ENCODE peak calls at places on chromosomes 13 and 19, in eight cellular contexts. D, K, H, V, J, E, Z and I are unnamed samples. For H3K27me3, the result is how much of the 10 kb centered on the place peaks cover.

GRCh38 chr19:3179739-3180293 is 1.2 kb downstream of the S1PR4 start:
- DNase-seq in J (peak), H (no peak), K (no peak), Z (no peak), V (no peak), E (no peak), D (no peak), I (no peak)

GRCh38 chr13:29706923-29707322 is 111.4 kb upstream of the SLC7A1 start:
- DNase-seq in Z (no peak), V (no peak), H (no peak), J (no peak), D (no peak), E (no peak), K (no peak), I (no peak)

GRCh38 chr19:6319376-6319775 is 14.0 kb downstream of the ACER1 start:
- DNase-seq in E (no peak), H (no peak), V (no peak), K (no peak), J (no peak), D (no peak), Z (no peak), I (no peak)

GRCh38 chr13:73428137-73428536 is 369.3 kb downstream of the KLF5 start:
- DNase-seq in J (no peak), Z (peak), E (peak), H (no peak), V (no peak), K (no peak), D (no peak), I (no peak)

GRCh38 chr13:100124265-100124664 is 35.4 kb downstream of the PCCA start:
- DNase-seq in D (no peak), K (no peak), J (no peak), Z (no peak), E (no peak), H (no peak), V (no peak), I (no peak)

GRCh38 chr13:99053636-99054233 is 75.9 kb upstream of the DOCK9 start:
- DNase-seq in H (no peak), D (no peak), E (no peak), V (no peak), J (no peak), K (no peak), Z (no peak), I (no peak)

GRCh38 chr13:114339779-114340534 is 25.7 kb downstream of the CHAMP1 start:
- DNase-seq in K (no peak), V (no peak), H (peak), E (peak), J (no peak), Z (peak), D (peak), I (no peak)

GRCh38 chr19:46890423-46891170 is 29.8 kb downstream of the ARHGAP35 start:
- DNase-seq in K (no peak), V (no peak), J (no peak), Z (peak), H (no peak), D (no peak), E (peak), I (no peak)

GRCh38 chr19:43564800-43565199 is 10.5 kb downstream of the XRCC1 start:
- DNase-seq in V (no peak), D (no peak), E (no peak), Z (no peak), K (no peak), J (no peak), H (no peak), I (no peak)

GRCh38 chr19:51994048-51994644 is 7.5 kb upstream of the ZNF350 start:
- DNase-seq in V (no peak), D (no peak), H (no peak), Z (no peak), E (no peak), J (no peak), K (no peak), I (no peak)

GRCh38 chr13:97434417-97435296 is 688 bp downstream of the RAP2A start:
- DNase-seq in E (peak), D (peak), Z (peak), H (peak), K (peak), V (peak), J (peak), I (peak)

GRCh38 chr19:38880076-38880881 is 2.2 kb upstream of the RINL start:
- DNase-seq in J (no peak), V (no peak), H (no peak), K (no peak), D (no peak), Z (no peak), E (no peak), I (no peak)

GRCh38 chr19:30046522-30046921 is 104.5 kb downstream of the URI1 start:
- DNase-seq in K (no peak), Z (no peak), H (peak), E (peak), D (no peak), J (no peak), V (no peak), I (no peak)

GRCh38 chr19:49678970-49679831 is 2.1 kb downstream of the PRMT1 start:
- DNase-seq in H (no peak), K (no peak), Z (no peak), J (no peak), V (no peak), E (peak), D (no peak), I (no peak)

GRCh38 chr13:75705395-75705794 is 69.3 kb downstream of the LMO7 start:
- DNase-seq in V (no peak), J (no peak), H (no peak), D (no peak), E (peak), K (no peak), Z (peak), I (no peak)

GRCh38 chr13:91962946-91963345 is 564.5 kb downstream of the GPC5 start:
- DNase-seq in V (no peak), H (no peak), Z (no peak), J (no peak), E (no peak), D (no peak), K (no peak), I (no peak)

GRCh38 chr19:41521860-41522555 is 54.0 kb upstream of the CEACAM21 start:
- DNase-seq in V (no peak), K (no peak), J (no peak), E (no peak), H (no peak), Z (no peak), D (no peak), I (no peak)

GRCh38 chr19:49017666-49018351 is 918 bp upstream of the LHB start:
- DNase-seq in J (no peak), Z (no peak), K (no peak), V (peak), E (peak), H (peak), D (peak), I (peak)

GRCh38 chr19:18427752-18428131 is 8.5 kb downstream of the SSBP4 start:
- DNase-seq in J (no peak), V (no peak), H (peak), K (no peak), D (no peak), E (no peak), Z (no peak), I (no peak)

DNA sequence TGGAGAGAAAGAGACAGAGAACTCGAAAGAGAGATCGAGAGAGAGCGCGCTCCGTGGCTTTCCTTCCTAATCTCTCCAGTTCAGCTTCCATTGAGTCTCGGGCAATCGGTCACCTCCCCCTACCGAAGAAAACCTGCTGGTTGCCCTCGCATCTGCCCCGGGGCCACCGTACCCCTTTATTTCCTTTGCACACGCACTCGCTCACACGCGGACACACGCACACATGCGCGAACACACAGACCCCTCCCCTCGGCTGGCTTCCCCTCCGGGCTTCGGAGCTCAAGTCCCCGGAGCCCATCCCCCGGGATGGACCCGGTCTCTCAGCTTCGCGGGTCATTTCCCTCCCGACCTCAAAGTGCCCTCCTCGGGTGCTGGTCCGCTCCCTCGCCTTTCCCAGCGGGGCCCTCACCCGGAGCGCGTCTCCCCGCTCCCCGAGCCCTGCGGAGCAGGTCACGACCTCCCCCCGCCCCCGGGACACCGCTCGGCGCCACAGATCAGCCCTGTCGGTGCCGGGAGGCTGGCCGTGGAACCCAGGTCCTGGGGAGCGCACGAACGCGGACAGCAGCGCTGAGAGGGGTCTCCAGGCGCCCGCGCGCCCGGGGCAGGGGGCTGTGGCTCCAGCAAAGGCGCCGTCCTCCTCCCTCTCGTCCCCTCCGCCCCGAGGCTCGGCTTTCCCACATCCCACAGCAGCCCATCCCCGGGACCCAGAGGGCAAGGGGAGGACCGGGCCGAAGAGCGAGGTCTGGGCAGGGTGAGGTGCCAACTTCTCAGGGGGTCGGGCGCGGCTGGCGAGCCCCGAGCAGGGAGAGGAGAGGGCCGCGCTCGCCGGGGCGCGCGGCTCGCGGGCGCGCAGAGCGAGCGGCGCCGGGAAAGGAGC is 1.8 kb downstream of the DACH1 start:
- DNase-seq in D (peak), K (no peak), H (peak), Z (peak), J (no peak), V (peak), E (no peak), I (peak)
- H3K27me3 ChIP-seq in D (under half), K (half or more), H (under half), Z (under half), J (under half), V (under half), E (half or more), I (under half)

GRCh38 chr19:8610041-8610927 is at the start of gene ADAMTS10:
- DNase-seq in V (no peak), J (peak), E (no peak), D (peak), H (no peak), K (no peak), Z (no peak), I (peak)
- H3K4me3 ChIP-seq in V (peak), J (peak), E (peak), D (peak), H (no peak), K (peak), Z (no peak), I (peak)

GRCh38 chr13:22736084-22736767 is 444.6 kb upstream of the SGCG start:
- DNase-seq in K (no peak), E (no peak), H (no peak), V (no peak), J (no peak), D (no peak), Z (no peak), I (no peak)

GRCh38 chr13:22738357-22738756 is 442.4 kb upstream of the SGCG start:
- DNase-seq in K (no peak), H (no peak), Z (no peak), V (no peak), J (no peak), E (no peak), D (no peak), I (no peak)

GRCh38 chr13:22740264-22740663 is 440.5 kb upstream of the SGCG start:
- DNase-seq in Z (no peak), D (no peak), V (no peak), K (no peak), H (no peak), E (peak), J (no peak), I (no peak)

GRCh38 chr13:22736768-22737092 is 444.0 kb upstream of the SGCG start:
- DNase-seq in H (no peak), D (no peak), J (no peak), V (no peak), Z (no peak), K (no peak), E (no peak), I (no peak)

GRCh38 chr13:22735381-22735995 is 445.3 kb upstream of the SGCG start:
- DNase-seq in J (no peak), H (no peak), D (no peak), E (no peak), V (no peak), Z (no peak), K (no peak), I (no peak)
- TF ChIP-seq CTCF in J (no peak), H (no peak), D (peak), E (peak), V (no peak), Z (no peak), K (no peak), I (no peak)

DNA sequence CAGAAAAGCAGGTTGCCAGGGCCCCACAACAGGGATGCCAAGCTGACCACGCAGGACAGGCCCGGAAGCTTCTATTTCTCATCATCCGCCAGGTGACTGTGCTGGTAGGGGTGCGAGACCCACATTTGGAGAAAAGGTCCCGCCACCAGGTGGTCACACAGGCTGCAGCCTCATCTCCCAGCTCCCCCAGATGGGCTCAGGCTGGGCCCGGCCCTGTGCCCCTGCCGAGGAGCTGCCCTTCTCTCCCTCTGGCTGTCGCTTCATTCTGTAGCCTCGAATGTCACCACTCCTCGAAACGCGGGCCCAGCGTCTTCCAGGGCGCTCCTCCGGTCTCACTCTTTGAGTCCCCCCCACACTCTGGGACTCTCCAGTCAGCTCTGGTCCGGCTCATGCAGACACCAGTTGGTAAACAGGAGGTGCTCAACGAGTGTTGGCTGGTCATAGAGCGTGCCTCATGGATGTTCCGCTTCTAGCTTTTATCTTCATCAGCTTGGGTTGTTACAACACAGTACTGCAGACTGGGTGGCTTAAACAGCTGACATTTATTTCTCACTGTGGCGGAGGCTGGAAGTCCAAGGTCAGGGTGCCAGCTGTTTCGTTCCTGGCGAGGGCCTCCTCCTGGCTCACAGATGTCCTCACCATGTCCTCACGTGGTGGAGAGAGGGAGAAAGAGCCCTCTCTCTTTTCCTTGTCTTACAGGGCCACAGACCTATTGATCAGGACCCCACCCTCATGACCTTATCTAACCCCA is 87.1 kb downstream of the TEX29 start:
- DNase-seq in J (no peak), Z (no peak), K (no peak), V (no peak), H (no peak), D (no peak), E (no peak), I (no peak)
- H3K27me3 ChIP-seq in J (half or more), Z (under half), K (half or more), V (under half), H (half or more), D (half or more), E (half or more), I (under half)

DNA sequence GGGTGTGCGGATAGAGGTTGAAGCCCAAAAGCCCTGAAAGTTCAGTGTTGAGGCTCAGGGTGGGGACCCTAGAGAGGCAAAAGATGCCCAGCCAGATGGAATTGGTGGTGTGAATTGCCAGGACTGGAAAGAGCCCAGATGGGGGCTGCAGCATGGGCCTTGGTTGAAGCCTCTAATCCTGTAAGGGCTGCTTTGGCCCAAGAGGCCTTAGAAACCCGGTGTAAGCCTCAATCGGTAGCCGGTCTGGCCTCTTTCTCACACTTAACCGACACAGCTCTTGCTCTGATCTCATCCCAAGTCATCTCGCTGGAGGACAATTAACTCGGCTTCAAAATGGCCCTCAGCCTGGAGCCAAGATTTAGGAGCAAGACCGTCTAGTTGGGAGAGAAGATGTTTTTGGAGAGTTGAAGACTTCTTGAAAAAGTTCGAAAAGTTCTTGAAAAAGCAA is 2.0 kb downstream of the TPM4 start:
- DNase-seq in K (peak), E (peak), Z (peak), H (peak), D (no peak), V (no peak), J (peak), I (peak)
- H3K4me3 ChIP-seq in K (peak), E (no peak), Z (peak), H (peak), D (peak), V (peak), J (peak), I (peak)

GRCh38 chr13:113220877-113221276 is 11.5 kb downstream of the CUL4A start:
- DNase-seq in J (no peak), V (no peak), D (peak), H (peak), K (no peak), Z (no peak), E (no peak), I (peak)
- TF ChIP-seq CTCF in J (no peak), V (no peak), D (peak), H (peak), K (no peak), Z (no peak), E (no peak), I (peak)